ENCODE peak calls at places on chromosomes 7 and 10, in four cellular contexts. One of them, this sample, is unnamed.
A peak's percentile ranks its signal among the peaks of the same experiment; 100 is the strongest.

GRCh38 chr10:20892796-20893195 is 4.3 kb downstream of the NEBL start:
- DNase-seq in ovary: no peak
- DNase-seq in epithelial cell of proximal tubule: no peak
- DNase-seq in A549: no peak
- DNase-seq in this sample: peak; percentile 22

GRCh38 chr7:150863946-150864345 is 11.6 kb downstream of the AOC1 start:
- DNase-seq in ovary: no peak
- DNase-seq in epithelial cell of proximal tubule: no peak
- DNase-seq in A549: no peak
- DNase-seq in this sample: no peak

GRCh38 chr7:77457779-77458178 is 41.6 kb upstream of the GSAP start:
- DNase-seq in ovary: no peak
- DNase-seq in epithelial cell of proximal tubule: no peak
- DNase-seq in A549: no peak
- DNase-seq in this sample: no peak

GRCh38 chr7:101917566-101917965 is 100.1 kb downstream of the CUX1 start:
- DNase-seq in ovary: peak; percentile 18
- DNase-seq in epithelial cell of proximal tubule: no peak
- DNase-seq in A549: no peak
- DNase-seq in this sample: no peak

GRCh38 chr10:62638062-62638477 is 166.4 kb upstream of the ADO start:
- DNase-seq in ovary: no peak
- DNase-seq in epithelial cell of proximal tubule: no peak
- DNase-seq in A549: no peak
- DNase-seq in this sample: peak; percentile 62

GRCh38 chr10:43390791-43391190 is 18.2 kb downstream of the HNRNPF start:
- DNase-seq in ovary: no peak
- DNase-seq in epithelial cell of proximal tubule: no peak
- DNase-seq in A549: no peak
- DNase-seq in this sample: peak; percentile 64

GRCh38 chr10:68211635-68212034 is 20.3 kb downstream of the ATOH7 start:
- DNase-seq in ovary: no peak
- DNase-seq in epithelial cell of proximal tubule: no peak
- DNase-seq in A549: no peak
- DNase-seq in this sample: no peak

GRCh38 chr7:15345216-15345615 is 216.6 kb downstream of the AGMO start:
- DNase-seq in ovary: no peak
- DNase-seq in epithelial cell of proximal tubule: no peak
- DNase-seq in A549: no peak
- DNase-seq in this sample: peak; percentile 2

DNA sequence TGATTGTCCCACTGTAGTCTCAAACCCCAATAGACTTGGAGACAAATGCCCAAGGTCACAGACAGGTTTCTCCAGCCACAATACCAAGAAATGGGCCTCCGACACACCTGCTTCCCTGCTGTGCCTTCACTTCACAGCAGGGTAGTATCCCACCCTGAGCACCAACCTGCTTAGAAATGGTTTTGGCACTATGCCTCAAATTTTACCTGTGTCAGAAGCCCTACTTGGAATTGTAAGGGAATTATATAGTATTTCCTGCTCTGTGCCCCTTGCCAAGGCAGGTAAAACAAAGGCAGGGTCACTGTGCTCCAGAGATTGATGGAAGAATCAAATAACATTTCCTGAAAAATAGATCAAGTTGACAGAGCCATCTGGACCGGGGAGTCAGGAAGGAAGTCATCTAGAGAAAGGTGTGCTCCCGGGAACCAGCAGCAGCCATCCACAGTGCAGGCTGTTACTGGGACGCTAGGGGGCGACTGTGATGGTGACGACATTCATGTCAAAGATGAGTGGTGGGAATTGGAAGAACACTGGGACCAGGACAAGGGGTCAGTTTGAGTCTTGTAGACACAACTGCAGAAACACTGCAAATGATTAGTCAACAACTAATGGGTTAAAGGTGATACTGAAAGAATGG is 117.8 kb upstream of the AKR1E2 start:
- DNase-seq in ovary: no peak
- DNase-seq in epithelial cell of proximal tubule: no peak
- DNase-seq in A549: no peak
- DNase-seq in this sample: no peak
- TF ChIP-seq CTCF in ovary: no peak
- TF ChIP-seq CTCF in epithelial cell of proximal tubule: peak; percentile 57
- TF ChIP-seq CTCF in A549: peak; percentile 22
- TF ChIP-seq CTCF in this sample: peak; percentile 25

GRCh38 chr7:97024209-97025129 is at the start of gene DLX5:
- DNase-seq in ovary: peak; percentile 55
- DNase-seq in epithelial cell of proximal tubule: no peak
- DNase-seq in A549: no peak
- DNase-seq in this sample: no peak

GRCh38 chr7:97025130-97025499 is 484 bp upstream of the DLX5 start:
- DNase-seq in ovary: no peak
- DNase-seq in epithelial cell of proximal tubule: no peak
- DNase-seq in A549: no peak
- DNase-seq in this sample: no peak

GRCh38 chr7:97020601-97021442 is 3.8 kb downstream of the DLX5 start:
- DNase-seq in ovary: no peak
- DNase-seq in epithelial cell of proximal tubule: no peak
- DNase-seq in A549: no peak
- DNase-seq in this sample: no peak

GRCh38 chr7:97021443-97022261 is 3.0 kb downstream of the DLX5 start:
- DNase-seq in ovary: no peak
- DNase-seq in epithelial cell of proximal tubule: no peak
- DNase-seq in A549: no peak
- DNase-seq in this sample: no peak

GRCh38 chr7:97022451-97023306 is 2.0 kb downstream of the DLX5 start:
- DNase-seq in ovary: no peak
- DNase-seq in epithelial cell of proximal tubule: no peak
- DNase-seq in A549: no peak
- DNase-seq in this sample: no peak
- H3K4me3 ChIP-seq in ovary: no peak overlapping the region
- H3K4me3 ChIP-seq in epithelial cell of proximal tubule: no peak overlapping the region
- H3K4me3 ChIP-seq in A549: no peak overlapping the region
- H3K4me3 ChIP-seq in this sample: no peak overlapping the region

GRCh38 chr7:25595931-25596330 is 367.6 kb upstream of the NPVF start:
- DNase-seq in ovary: no peak
- DNase-seq in epithelial cell of proximal tubule: no peak
- DNase-seq in A549: no peak
- DNase-seq in this sample: no peak
- TF ChIP-seq CTCF in ovary: no peak
- TF ChIP-seq CTCF in epithelial cell of proximal tubule: no peak
- TF ChIP-seq CTCF in A549: no peak
- TF ChIP-seq CTCF in this sample: no peak

DNA sequence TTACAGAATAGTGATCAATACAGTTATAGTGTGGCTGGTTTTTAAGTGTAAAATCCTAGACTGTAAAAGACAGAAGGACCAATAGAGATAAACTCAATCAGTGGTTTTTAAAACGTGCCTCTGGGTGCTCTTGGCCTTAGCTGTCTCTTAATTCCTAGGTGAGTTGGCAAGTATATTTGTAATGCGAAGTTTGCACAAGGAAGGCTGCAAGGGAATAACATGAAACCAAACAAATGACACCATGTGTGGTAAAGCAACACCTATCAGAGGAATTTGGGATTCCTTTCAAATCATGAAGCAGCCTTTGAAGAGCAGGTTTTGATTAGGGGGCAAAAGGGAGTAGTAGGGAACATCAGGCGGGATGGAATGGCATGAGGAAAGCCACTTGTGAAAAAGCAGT is 284.6 kb downstream of the INHBA start:
- DNase-seq in ovary: no peak
- DNase-seq in epithelial cell of proximal tubule: no peak
- DNase-seq in A549: no peak
- DNase-seq in this sample: no peak
- H3K4me3 ChIP-seq in ovary: no peak overlapping the region
- H3K4me3 ChIP-seq in epithelial cell of proximal tubule: no peak overlapping the region
- H3K4me3 ChIP-seq in A549: no peak overlapping the region
- H3K4me3 ChIP-seq in this sample: no peak overlapping the region

DNA sequence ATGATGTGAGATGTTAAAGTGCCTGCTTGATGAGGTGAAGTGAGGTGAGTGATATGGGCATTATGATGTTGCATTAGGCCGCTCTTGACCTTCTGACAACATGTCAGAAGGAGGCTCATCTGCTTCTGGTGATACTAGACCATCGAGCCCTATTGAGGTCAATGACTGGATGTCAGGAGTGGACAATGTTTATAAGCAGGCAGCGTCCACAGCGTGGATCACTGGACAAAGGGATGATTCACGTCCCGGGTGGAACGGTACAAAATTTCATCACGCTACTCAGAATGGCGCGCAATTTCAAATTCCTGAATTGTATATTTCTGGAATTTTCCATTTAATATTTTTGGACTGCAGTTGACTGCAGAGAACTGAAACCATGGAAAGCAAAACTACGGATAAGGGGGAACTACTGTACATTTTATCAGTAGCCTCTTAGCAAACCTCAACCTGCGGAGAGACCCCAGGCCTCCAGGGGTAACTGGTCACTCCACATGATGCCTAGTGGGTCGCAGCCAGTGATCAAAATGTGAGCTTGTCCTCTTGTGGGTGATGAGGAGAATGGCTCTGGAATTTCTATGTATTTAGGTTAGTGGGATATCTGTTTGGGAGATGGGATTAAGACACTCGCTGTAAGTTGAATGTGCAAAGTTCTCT is 5.7 kb upstream of the ZCCHC24 start:
- DNase-seq in ovary: no peak
- DNase-seq in epithelial cell of proximal tubule: no peak
- DNase-seq in A549: no peak
- DNase-seq in this sample: no peak
- TF ChIP-seq CTCF in ovary: no peak
- TF ChIP-seq CTCF in epithelial cell of proximal tubule: no peak
- TF ChIP-seq CTCF in A549: no peak
- TF ChIP-seq CTCF in this sample: no peak

DNA sequence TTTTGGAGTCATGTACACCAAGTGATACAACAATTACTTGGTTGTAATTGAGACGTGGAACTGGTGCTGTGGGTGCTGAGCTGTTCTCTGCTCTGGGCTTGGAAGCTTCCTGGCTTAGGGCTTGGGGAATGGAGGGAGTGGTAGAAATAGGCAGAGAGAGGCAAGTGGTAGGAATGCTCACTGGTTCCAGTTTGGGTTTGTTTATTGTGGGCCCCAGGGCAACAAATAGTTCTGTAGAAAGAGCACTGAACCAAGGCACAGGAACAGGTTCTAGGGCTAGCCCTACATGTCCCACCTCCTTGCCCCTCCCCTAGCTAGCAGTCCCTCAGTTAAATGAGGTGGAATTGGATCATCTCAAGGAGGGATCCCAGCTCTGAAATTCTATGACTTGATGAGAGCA is 166.7 kb upstream of the HPS1 start:
- DNase-seq in ovary: no peak
- DNase-seq in epithelial cell of proximal tubule: no peak
- DNase-seq in A549: no peak
- DNase-seq in this sample: no peak
- H3K4me3 ChIP-seq in ovary: no peak overlapping the region
- H3K4me3 ChIP-seq in epithelial cell of proximal tubule: no peak overlapping the region
- H3K4me3 ChIP-seq in A549: no peak overlapping the region
- H3K4me3 ChIP-seq in this sample: no peak overlapping the region

GRCh38 chr10:8052970-8053445 is 1.5 kb upstream of the GATA3 start:
- DNase-seq in ovary: no peak
- DNase-seq in epithelial cell of proximal tubule: no peak
- DNase-seq in A549: no peak
- DNase-seq in this sample: no peak
- TF ChIP-seq CTCF in ovary: no peak
- TF ChIP-seq CTCF in epithelial cell of proximal tubule: no peak
- TF ChIP-seq CTCF in A549: no peak
- TF ChIP-seq CTCF in this sample: no peak

GRCh38 chr10:96833220-96834001 is 1.3 kb downstream of the LCOR start:
- DNase-seq in ovary: no peak
- DNase-seq in epithelial cell of proximal tubule: no peak
- DNase-seq in A549: peak; percentile 36
- DNase-seq in this sample: peak; percentile 27

GRCh38 chr10:96838529-96838928 is 6.4 kb downstream of the LCOR start:
- DNase-seq in ovary: no peak
- DNase-seq in epithelial cell of proximal tubule: no peak
- DNase-seq in A549: no peak
- DNase-seq in this sample: no peak

GRCh38 chr10:96834121-96834520 is 2.0 kb downstream of the LCOR start:
- DNase-seq in ovary: no peak
- DNase-seq in epithelial cell of proximal tubule: no peak
- DNase-seq in A549: no peak
- DNase-seq in this sample: no peak

GRCh38 chr10:96832721-96833219 is 672 bp downstream of the LCOR start:
- DNase-seq in ovary: peak; percentile 87
- DNase-seq in epithelial cell of proximal tubule: no peak
- DNase-seq in A549: peak; percentile 87
- DNase-seq in this sample: peak; percentile 65

DNA sequence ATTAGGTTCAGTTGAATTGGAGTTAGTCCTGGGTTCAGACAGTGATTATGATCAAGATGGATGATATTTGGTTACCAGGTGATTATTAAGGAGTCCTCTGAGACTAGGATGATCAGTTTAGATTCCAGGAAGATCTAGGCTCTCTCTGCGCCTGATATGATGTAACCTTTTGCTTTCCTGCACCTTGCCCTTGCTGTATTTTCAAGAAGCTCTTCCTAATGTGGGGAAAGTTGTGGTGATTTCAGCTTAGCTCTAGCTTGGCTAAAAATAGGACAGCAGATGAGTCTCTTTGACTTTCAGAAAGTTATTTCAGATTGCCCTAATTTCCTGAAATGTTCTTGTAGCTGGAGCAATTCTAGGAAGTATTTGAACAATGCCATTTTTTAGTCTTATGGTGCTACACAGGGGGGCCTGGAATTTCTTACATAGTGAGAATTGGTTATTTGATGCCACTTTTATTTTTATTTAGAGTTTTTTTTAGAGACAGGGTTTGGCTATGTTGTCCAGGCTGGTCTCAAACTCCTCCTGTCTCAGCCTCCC is 3.8 kb downstream of the LCOR start:
- DNase-seq in ovary: no peak
- DNase-seq in epithelial cell of proximal tubule: no peak
- DNase-seq in A549: no peak
- DNase-seq in this sample: no peak
- H3K4me3 ChIP-seq in ovary: no peak overlapping the region
- H3K4me3 ChIP-seq in epithelial cell of proximal tubule: no peak overlapping the region
- H3K4me3 ChIP-seq in A549: no peak overlapping the region
- H3K4me3 ChIP-seq in this sample: no peak overlapping the region

DNA sequence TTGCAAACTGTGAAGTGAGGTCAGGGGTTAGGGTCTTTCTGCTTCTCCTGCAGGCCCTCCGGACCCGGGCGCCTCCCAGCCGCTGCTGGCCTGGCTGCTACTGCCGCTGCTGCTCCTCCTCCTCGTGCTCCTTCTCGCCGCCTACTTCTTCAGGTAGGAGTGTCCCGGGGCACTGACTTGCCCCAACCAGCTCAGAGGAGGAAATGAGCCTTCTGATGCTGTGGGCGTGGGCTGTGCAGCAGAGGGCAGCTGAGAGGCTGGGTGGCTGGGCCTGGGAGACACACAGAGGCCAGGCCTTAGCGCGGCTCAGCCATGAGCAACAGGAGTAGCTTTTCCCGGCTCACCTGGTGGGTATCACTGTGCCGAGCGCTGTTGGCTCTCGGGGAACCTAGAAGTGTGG is 78.9 kb downstream of the MKI67 start:
- DNase-seq in ovary: peak; percentile 10
- DNase-seq in epithelial cell of proximal tubule: peak; percentile 13
- DNase-seq in A549: no peak
- DNase-seq in this sample: peak; percentile 76
- TF ChIP-seq CTCF in ovary: no peak
- TF ChIP-seq CTCF in epithelial cell of proximal tubule: no peak
- TF ChIP-seq CTCF in A549: no peak
- TF ChIP-seq CTCF in this sample: no peak

GRCh38 chr7:154862153-154862791 is 140.7 kb downstream of the PAXIP1 start:
- DNase-seq in ovary: no peak
- DNase-seq in epithelial cell of proximal tubule: no peak
- DNase-seq in A549: no peak
- DNase-seq in this sample: no peak
- H3K4me3 ChIP-seq in ovary: no peak overlapping the region
- H3K4me3 ChIP-seq in epithelial cell of proximal tubule: no peak overlapping the region
- H3K4me3 ChIP-seq in A549: no peak overlapping the region
- H3K4me3 ChIP-seq in this sample: no peak overlapping the region